ENCODE peak calls at places on chromosome 22, in six cellular contexts. K, A, P, I, Y and R are unnamed samples. For H3K27me3 and H3K36me3, the result is how much of the 10 kb centered on the place peaks cover.

GRCh38 chr22:44181912-44182590 is 1.3 kb downstream of the PARVG start:
- DNase-seq in K (no peak), A (peak), P (no peak), I (no peak), Y (no peak), R (no peak)

GRCh38 chr22:26573026-26573662 is 16.8 kb downstream of the TPST2 start:
- DNase-seq in K (peak), A (no peak), P (no peak), I (no peak), Y (peak), R (no peak)

GRCh38 chr22:33476716-33477115 is 418.5 kb upstream of the SYN3 start:
- DNase-seq in K (no peak), A (no peak), P (no peak), I (no peak), Y (no peak), R (no peak)

GRCh38 chr22:21726650-21727049 is 8.9 kb downstream of the YPEL1 start:
- DNase-seq in K (no peak), A (peak), P (no peak), I (peak), Y (no peak), R (no peak)

GRCh38 chr22:23763579-23764331 is 965 bp downstream of the C22orf15 start:
- DNase-seq in K (no peak), A (peak), P (no peak), I (no peak), Y (peak), R (no peak)

GRCh38 chr22:23286296-23286695 is 106.0 kb downstream of the BCR start:
- DNase-seq in K (no peak), A (no peak), P (no peak), I (no peak), Y (no peak), R (no peak)

GRCh38 chr22:24810043-24810749 is 4.2 kb downstream of the SGSM1 start:
- DNase-seq in K (peak), A (no peak), P (no peak), I (no peak), Y (no peak), R (no peak)

GRCh38 chr22:39207141-39208012 is 37.4 kb downstream of the PDGFB start:
- DNase-seq in K (peak), A (no peak), P (no peak), I (no peak), Y (peak), R (no peak)

GRCh38 chr22:35319244-35319985 is 19.7 kb downstream of the TOM1 start:
- DNase-seq in K (no peak), A (no peak), P (no peak), I (no peak), Y (no peak), R (no peak)

GRCh38 chr22:24822471-24822870 is 16.5 kb downstream of the SGSM1 start:
- DNase-seq in K (peak), A (no peak), P (no peak), I (no peak), Y (no peak), R (no peak)

GRCh38 chr22:32080904-32081303 is 37.8 kb downstream of the SLC5A1 start:
- DNase-seq in K (peak), A (peak), P (peak), I (peak), Y (no peak), R (no peak)

GRCh38 chr22:38082986-38083710 is 836 bp downstream of the SLC16A8 start:
- DNase-seq in K (no peak), A (no peak), P (no peak), I (no peak), Y (peak), R (no peak)

GRCh38 chr22:38081636-38081940 is 2.4 kb downstream of the SLC16A8 start:
- DNase-seq in K (no peak), A (no peak), P (no peak), I (no peak), Y (peak), R (no peak)

GRCh38 chr22:38080468-38080846 is 3.5 kb downstream of the SLC16A8 start:
- DNase-seq in K (no peak), A (no peak), P (no peak), I (no peak), Y (no peak), R (no peak)

GRCh38 chr22:38080847-38081635 is 2.9 kb downstream of the SLC16A8 start:
- DNase-seq in K (peak), A (no peak), P (peak), I (no peak), Y (peak), R (no peak)

DNA sequence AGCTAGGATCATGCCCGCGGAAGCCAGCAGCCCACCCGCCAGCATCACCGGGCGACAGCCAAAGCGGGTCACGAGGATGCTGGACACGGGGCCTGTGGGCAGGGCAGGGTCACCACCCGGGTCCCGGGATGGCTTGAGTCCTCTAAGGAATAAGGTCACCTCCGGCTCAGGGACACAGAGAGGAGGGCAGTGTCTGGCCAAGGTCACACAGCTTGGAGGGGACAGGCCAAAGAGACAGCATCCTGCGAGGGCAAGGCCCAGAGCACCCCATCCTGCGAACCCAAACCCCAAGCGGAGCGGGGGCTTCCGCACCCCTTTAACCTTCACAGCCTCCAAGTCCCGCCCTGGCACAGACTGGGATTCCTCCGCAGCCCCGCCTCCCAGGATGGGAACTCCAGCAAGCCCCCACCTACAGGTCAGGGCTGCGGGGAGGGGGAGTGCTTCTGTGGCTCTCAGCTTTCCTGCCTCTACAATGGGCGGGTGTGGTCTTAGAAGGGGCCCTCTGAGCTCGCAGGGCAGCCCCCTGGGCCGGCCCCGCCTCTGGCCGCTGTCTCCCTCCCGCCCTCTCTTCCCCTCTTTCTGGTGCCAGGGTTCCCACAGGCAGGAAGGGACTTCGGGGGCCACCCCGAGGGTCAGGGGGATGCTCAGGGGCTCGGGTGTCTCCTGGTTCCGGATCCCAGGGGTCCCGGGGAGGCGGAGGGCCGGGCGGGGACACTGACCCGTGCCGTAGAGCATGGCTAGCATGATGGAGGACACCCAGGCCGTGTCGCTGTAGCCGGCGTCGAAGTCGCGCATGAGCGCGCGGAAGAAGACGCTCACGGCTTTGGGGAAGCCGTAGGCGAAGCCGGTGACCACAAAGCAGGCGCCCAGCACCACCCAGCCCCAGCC is 1.8 kb downstream of the SLC16A8 start:
- DNase-seq in K (no peak), A (no peak), P (no peak), I (no peak), Y (peak), R (no peak)
- H3K27me3 ChIP-seq in K (under half), A (under half), P (under half), I (under half), Y (under half), R (under half)

GRCh38 chr22:17824452-17824851 is 50.2 kb upstream of the BID start:
- DNase-seq in K (no peak), A (no peak), P (no peak), I (no peak), Y (no peak), R (no peak)
- H3K36me3 ChIP-seq in K (half or more), A (under half), P (under half), I (under half), Y (under half), R (under half)

DNA sequence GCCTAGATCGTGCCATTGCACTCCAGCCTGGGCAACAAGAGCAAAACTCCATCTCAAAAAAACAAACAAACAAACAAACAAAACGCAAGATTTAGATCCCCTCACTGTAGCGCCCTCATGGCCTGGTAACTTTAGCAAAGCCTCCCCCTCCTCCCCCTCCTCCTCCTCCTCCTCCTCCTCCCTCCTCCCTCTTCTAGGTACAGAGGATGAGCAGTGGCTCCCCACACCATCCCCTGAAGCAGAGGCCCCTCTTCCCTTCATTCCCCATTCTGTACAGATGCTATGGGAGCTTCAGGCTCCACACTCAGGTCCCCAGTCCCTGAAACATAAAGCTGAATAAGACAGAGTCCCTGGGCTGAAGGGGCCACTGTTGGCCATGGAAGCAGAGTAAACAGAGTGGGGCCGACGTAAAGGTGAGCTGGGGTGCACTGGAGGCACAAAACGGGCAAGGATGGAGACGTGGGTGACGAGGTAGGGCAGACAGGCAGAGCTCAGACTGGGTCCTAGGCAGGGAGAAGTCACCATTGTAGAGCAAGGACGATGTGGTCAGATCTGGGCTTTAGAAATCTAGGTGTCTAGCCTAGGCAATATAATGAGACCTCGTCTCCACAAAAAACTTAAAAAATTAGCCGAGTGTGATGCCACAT is 19.4 kb upstream of the NFAM1 start:
- DNase-seq in K (no peak), A (no peak), P (no peak), I (no peak), Y (no peak), R (no peak)
- H3K27me3 ChIP-seq in K (under half), A (under half), P (under half), I (under half), Y (under half), R (under half)

GRCh38 chr22:17873804-17874203 is 99.5 kb upstream of the BID start:
- DNase-seq in K (no peak), A (no peak), P (no peak), I (no peak), Y (no peak), R (no peak)

GRCh38 chr22:17872491-17872890 is 98.2 kb upstream of the BID start:
- DNase-seq in K (no peak), A (no peak), P (no peak), I (no peak), Y (no peak), R (peak)

GRCh38 chr22:17870408-17870807 is 96.1 kb upstream of the BID start:
- DNase-seq in K (no peak), A (no peak), P (no peak), I (no peak), Y (no peak), R (no peak)

GRCh38 chr22:17873116-17873515 is 98.8 kb upstream of the BID start:
- DNase-seq in K (no peak), A (no peak), P (no peak), I (no peak), Y (no peak), R (no peak)

GRCh38 chr22:17871726-17872458 is 97.6 kb upstream of the BID start:
- DNase-seq in K (no peak), A (no peak), P (no peak), I (no peak), Y (no peak), R (no peak)
- H3K36me3 ChIP-seq in K (half or more), A (under half), P (under half), I (under half), Y (half or more), R (under half)

DNA sequence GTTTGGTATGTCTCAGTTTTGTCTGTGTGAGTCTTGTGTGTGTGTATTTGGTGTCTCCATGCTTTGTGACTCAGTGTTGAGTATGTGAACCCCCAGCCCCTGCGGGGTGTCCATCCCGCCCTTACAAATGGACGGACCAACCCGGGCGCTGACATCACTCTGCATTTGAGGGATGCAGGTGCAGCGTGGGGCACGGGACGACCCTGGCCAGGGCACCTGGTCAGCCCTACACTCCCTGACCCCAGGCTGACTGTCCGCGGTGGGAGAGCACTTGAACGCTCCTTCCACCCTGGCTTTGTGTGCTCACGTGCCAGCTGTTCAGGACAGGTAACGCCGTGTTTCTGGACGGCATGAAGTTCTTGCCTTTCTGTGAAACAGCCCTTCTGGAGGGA is 369.0 kb downstream of the BRD1 start:
- DNase-seq in K (no peak), A (no peak), P (no peak), I (no peak), Y (no peak), R (no peak)
- H3K27me3 ChIP-seq in K (under half), A (under half), P (under half), I (under half), Y (under half), R (under half)

GRCh38 chr22:30021338-30021737 is 58.9 kb upstream of the HORMAD2 start:
- DNase-seq in K (no peak), A (no peak), P (no peak), I (no peak), Y (no peak), R (no peak)
- H3K36me3 ChIP-seq in K (half or more), A (half or more), P (under half), I (under half), Y (half or more), R (under half)

DNA sequence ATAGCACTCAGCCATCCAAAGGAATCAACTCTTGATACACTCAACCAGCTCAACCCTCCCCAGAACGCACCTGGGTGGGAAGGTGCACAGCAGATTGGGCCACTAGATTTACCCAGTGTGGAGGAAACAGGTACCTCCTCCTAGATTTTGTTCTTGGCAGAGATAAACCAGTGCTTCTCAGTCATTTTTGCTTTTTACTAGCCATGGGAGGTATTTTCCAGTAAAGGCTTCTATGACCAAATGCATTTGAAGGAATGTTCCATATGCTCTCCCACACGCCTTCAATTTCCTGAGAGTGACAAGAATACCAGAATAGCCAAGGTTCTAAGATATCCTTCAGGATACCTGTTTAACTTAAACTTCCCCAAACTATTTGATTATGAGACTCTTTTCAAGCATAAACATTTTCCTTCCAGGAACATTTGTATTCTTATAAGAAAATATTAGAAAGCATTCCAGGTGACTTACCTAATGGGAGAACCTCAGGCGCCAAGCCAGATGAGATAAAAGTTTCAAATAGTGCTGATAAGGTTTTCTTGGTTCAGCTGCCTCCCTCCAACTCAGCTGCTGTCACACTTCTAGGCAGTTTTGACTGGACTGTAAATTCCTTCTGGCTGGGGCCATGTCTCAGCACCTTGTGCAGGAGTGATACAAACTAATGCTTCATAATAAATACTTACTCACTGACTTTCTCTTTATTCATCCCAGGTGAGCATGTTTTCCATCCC is 130.9 kb downstream of the MED15 start:
- DNase-seq in K (peak), A (no peak), P (no peak), I (no peak), Y (no peak), R (no peak)
- H3K27me3 ChIP-seq in K (under half), A (under half), P (under half), I (under half), Y (under half), R (under half)